ENCODE peak calls at places on chromosome 1, in five cellular contexts. G is GM12878, E is K562, O is WTC11, J is HepG2. R is an unnamed sample.

GRCh38 chr1:226719596-226720386 is 19.3 kb downstream of the ITPKB start:
- DNase-seq in G (no peak), E (no peak), O (no peak), J (no peak), R (no peak)

GRCh38 chr1:14487671-14488070 is 110.8 kb upstream of the KAZN start:
- DNase-seq in G (no peak), E (no peak), O (no peak), J (no peak), R (no peak)

GRCh38 chr1:67479146-67479891 is 49.1 kb upstream of the SERBP1 start:
- DNase-seq in G (no peak), E (peak), O (no peak), J (no peak), R (no peak)

GRCh38 chr1:224245188-224245587 is 62.1 kb downstream of the DEGS1 start:
- DNase-seq in G (peak), E (no peak), O (no peak), J (peak), R (peak)

GRCh38 chr1:88730132-88730675 is 46.1 kb downstream of the PKN2 start:
- DNase-seq in G (no peak), E (no peak), O (no peak), J (no peak), R (no peak)

GRCh38 chr1:204713541-204713940 is 28.0 kb upstream of the LRRN2 start:
- DNase-seq in G (no peak), E (no peak), O (no peak), J (no peak), R (no peak)

GRCh38 chr1:174217787-174218574 is 58.7 kb downstream of the RABGAP1L start:
- DNase-seq in G (no peak), E (no peak), O (no peak), J (peak), R (peak)

GRCh38 chr1:108865316-108865910 is 8.5 kb upstream of the AKNAD1 start:
- DNase-seq in G (no peak), E (no peak), O (no peak), J (no peak), R (no peak)

GRCh38 chr1:45305231-45305630 is 21.5 kb upstream of the HPDL start:
- DNase-seq in G (no peak), E (no peak), O (no peak), J (no peak), R (no peak)

GRCh38 chr1:45303582-45304310 is 22.9 kb upstream of the HPDL start:
- DNase-seq in G (peak), E (peak), O (peak), J (peak), R (peak)

GRCh38 chr1:45306905-45307304 is 19.8 kb upstream of the HPDL start:
- DNase-seq in G (no peak), E (no peak), O (no peak), J (no peak), R (no peak)

GRCh38 chr1:45304311-45305081 is 22.2 kb upstream of the HPDL start:
- DNase-seq in G (no peak), E (peak), O (no peak), J (peak), R (no peak)

GRCh38 chr1:45306319-45306718 is 20.4 kb upstream of the HPDL start:
- DNase-seq in G (peak), E (no peak), O (no peak), J (no peak), R (no peak)
- TF ChIP-seq ESRRA in G (no peak), E (no peak), O (no peak), J (no peak), R (no peak)

GRCh38 chr1:183346276-183346732 is 71.9 kb downstream of the NMNAT2 start:
- DNase-seq in G (no peak), E (no peak), O (no peak), J (no peak), R (no peak)
- TF ChIP-seq ESRRA in G (no peak), E (peak), O (no peak), J (no peak), R (no peak)

GRCh38 chr1:39507230-39507928 is 15.9 kb downstream of the BMP8A start:
- DNase-seq in G (no peak), E (peak), O (peak), J (peak), R (no peak)

GRCh38 chr1:39505289-39505688 is 13.9 kb downstream of the BMP8A start:
- DNase-seq in G (no peak), E (no peak), O (no peak), J (peak), R (no peak)

GRCh38 chr1:39508857-39509305 is 17.4 kb downstream of the BMP8A start:
- DNase-seq in G (no peak), E (peak), O (no peak), J (peak), R (no peak)

GRCh38 chr1:39508266-39508665 is 16.8 kb downstream of the BMP8A start:
- DNase-seq in G (no peak), E (no peak), O (no peak), J (no peak), R (no peak)

DNA sequence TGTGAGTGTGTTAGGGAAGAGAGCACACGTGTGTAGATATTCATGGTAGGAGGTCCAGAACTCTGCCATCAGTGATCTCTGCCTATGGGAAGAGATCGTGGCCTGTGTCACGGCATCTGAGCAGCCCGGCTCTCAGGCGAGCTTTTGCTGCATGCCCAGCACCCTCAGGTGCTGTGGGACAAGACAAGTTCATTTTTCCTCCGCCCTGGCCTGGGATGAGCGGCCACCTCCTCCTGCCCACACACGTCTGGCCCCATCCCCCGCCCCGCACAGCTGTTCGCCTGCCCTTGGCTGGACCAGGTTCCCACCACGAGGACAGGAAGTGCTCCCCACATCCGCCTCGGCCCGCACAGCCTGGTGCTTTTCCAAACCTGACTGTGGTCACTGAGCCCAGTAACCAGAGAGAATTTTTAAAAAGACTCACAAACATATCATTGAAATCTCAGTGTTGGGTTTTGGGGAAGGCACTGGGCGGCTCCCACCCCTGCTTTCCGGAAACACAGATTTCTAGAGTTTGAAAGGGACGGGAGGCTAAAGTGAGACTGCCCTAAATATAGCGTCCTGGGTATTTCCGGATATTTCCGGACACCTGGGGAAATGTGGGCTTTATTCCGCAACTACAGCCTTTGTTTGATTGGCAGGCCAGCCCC is 18.0 kb downstream of the BMP8A start:
- DNase-seq in G (peak), E (no peak), O (no peak), J (no peak), R (no peak)
- TF ChIP-seq ESRRA in G (no peak), E (no peak), O (no peak), J (no peak), R (no peak)

GRCh38 chr1:245153081-245153644 is 1.6 kb upstream of the KIF26B start:
- DNase-seq in G (no peak), E (peak), O (peak), J (peak), R (peak)
- TF ChIP-seq ESRRA in G (no peak), E (no peak), O (no peak), J (no peak), R (no peak)

GRCh38 chr1:61157420-61157987 is 75.1 kb downstream of the NFIA start:
- DNase-seq in G (no peak), E (no peak), O (no peak), J (peak), R (no peak)

GRCh38 chr1:61158592-61158991 is 76.2 kb downstream of the NFIA start:
- DNase-seq in G (no peak), E (no peak), O (no peak), J (no peak), R (no peak)

GRCh38 chr1:61163355-61163754 is 81.0 kb downstream of the NFIA start:
- DNase-seq in G (no peak), E (no peak), O (no peak), J (no peak), R (no peak)

GRCh38 chr1:61162513-61163274 is 80.3 kb downstream of the NFIA start:
- DNase-seq in G (no peak), E (peak), O (no peak), J (no peak), R (no peak)

DNA sequence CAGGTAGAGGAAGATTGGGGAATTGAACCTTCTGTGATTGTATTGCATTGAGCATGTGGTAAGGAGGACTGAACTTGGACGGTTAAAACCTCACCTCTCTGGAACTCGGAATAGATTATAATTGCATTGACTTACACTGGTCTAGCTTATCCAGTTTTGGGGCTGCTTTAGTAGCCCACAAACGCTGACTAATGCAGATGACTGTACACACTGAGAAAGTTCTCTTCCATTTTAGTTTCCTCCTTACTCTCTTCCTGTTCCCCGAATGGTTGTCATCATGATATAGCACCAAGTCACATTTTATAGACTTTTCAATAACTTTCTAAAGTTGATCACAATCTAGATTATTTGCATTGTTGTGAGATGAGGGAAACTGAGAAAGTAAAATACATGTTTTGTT is 78.2 kb downstream of the NFIA start:
- DNase-seq in G (no peak), E (no peak), O (no peak), J (no peak), R (no peak)
- TF ChIP-seq ESRRA in G (no peak), E (no peak), O (no peak), J (no peak), R (no peak)

GRCh38 chr1:202160377-202160940 is at the start of gene PTPN7:
- DNase-seq in G (peak), E (peak), O (no peak), J (no peak), R (no peak)
- TF ChIP-seq ESRRA in G (no peak), E (no peak), O (no peak), J (no peak), R (no peak)

GRCh38 chr1:10899490-10900264 is 103.2 kb upstream of the CASZ1 start:
- DNase-seq in G (no peak), E (no peak), O (no peak), J (no peak), R (no peak)
- TF ChIP-seq ESRRA in G (no peak), E (no peak), O (no peak), J (no peak), R (no peak)

DNA sequence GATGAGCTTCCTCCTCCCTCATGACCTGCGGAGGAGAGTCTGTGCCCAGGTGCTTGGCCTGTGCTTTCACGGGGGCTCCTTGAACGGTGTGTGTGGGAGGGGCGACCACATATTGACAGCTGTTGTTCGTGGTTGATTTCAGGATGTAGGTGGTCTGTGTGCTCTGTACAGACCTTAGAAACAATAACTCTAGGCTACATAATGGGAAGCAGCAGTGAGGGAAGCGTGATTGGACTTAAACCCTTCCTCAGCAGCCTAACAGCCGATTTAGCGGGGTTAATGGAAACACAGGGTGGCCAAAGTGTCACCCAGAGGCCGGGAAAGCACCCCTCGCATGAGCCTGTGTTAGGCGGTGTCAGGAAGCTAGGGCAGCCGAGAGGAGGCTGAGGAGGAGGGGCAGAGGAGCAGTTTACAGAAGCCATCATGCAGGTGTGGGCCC is 56.0 kb downstream of the TBCE start:
- DNase-seq in G (peak), E (no peak), O (no peak), J (no peak), R (no peak)
- TF ChIP-seq ESRRA in G (no peak), E (no peak), O (no peak), J (no peak), R (no peak)

GRCh38 chr1:20073247-20073646 is 3.3 kb downstream of the PLA2G5 start:
- DNase-seq in G (no peak), E (no peak), O (no peak), J (no peak), R (no peak)

GRCh38 chr1:20075345-20075744 is 5.4 kb downstream of the PLA2G5 start:
- DNase-seq in G (no peak), E (no peak), O (no peak), J (no peak), R (no peak)

GRCh38 chr1:20074046-20074724 is 4.2 kb downstream of the PLA2G5 start:
- DNase-seq in G (no peak), E (no peak), O (no peak), J (no peak), R (no peak)

GRCh38 chr1:20076223-20076622 is 6.2 kb downstream of the PLA2G5 start:
- DNase-seq in G (no peak), E (no peak), O (no peak), J (no peak), R (no peak)

DNA sequence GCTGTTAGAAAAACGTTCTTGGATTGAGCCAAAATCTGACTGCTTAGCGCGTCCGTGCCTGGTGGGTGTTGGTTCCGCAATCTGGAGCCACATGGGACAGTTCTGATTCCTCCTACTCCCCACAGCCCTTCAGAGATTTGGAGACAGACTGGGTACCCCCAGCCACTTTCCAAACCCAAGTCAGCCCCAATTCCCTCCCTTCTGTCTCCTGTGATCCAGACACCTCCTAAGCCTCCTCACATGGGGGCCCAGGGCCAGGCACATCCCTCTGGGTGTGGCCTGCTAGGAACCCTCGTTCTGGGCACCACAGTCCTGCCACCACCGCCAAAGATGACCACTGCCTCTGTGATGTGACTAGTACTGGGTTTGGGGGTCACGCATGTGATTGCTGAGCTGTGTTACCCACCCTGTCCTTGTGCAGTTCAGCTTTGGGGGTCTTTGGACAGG is 4.8 kb downstream of the PLA2G5 start:
- DNase-seq in G (no peak), E (no peak), O (no peak), J (no peak), R (no peak)
- TF ChIP-seq ESRRA in G (no peak), E (no peak), O (no peak), J (no peak), R (no peak)

DNA sequence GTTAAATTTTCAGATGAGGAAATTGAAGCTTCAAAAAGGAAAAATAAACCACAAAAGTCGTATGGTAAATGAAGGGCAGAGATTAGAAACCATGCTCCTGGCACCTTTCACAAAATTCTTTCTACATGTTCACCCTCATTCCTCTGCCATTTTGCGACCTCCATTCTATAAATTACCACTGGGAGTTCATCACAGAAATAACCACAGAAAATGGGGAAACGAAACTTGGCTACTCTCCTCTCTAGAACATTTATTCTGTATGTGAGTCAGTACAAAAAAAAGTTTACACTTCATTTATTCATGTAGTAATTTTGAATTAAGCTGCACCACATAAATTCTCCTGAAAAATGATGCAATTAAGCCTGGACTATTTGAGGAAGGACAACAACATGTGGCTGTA is 320.9 kb upstream of the C1orf87 start:
- DNase-seq in G (no peak), E (no peak), O (no peak), J (no peak), R (no peak)
- TF ChIP-seq ESRRA in G (no peak), E (no peak), O (no peak), J (no peak), R (no peak)